ENCODE peak calls at places on chromosomes 16 and 17, in four cellular contexts. F is heart right ventricle, J is GM13977, W is IMR-90. C is an unnamed sample.

GRCh38 chr17:7823581-7824001 is 10.4 kb upstream of the KDM6B start:
- DNase-seq in F (no peak), J (no peak), W (no peak), C (no peak)

GRCh38 chr16:81424761-81425160 is 19.8 kb upstream of the CMIP start:
- DNase-seq in F (no peak), J (peak), W (peak), C (no peak)

GRCh38 chr17:40122944-40123810 is 1.4 kb downstream of the MSL1 start:
- DNase-seq in F (peak), J (peak), W (peak), C (peak)

GRCh38 chr17:64056269-64057005 is 36.0 kb upstream of the ICAM2 start:
- DNase-seq in F (no peak), J (peak), W (no peak), C (peak)

GRCh38 chr17:47821424-47822379 is at the start of gene OSBPL7:
- DNase-seq in F (peak), J (peak), W (peak), C (peak)

GRCh38 chr16:89922884-89923639 is at the start of gene TUBB3:
- DNase-seq in F (peak), J (peak), W (peak), C (peak)

GRCh38 chr17:20191066-20191465 is 181.9 kb downstream of the SPECC1 start:
- DNase-seq in F (no peak), J (no peak), W (peak), C (no peak)

GRCh38 chr17:56171186-56171959 is 18.1 kb downstream of the ANKFN1 start:
- DNase-seq in F (no peak), J (no peak), W (no peak), C (no peak)

GRCh38 chr17:79202476-79202875 is 127.9 kb downstream of the ENGASE start:
- DNase-seq in F (no peak), J (no peak), W (no peak), C (no peak)

GRCh38 chr17:28228109-28228840 is 90.7 kb upstream of the TMEM97 start:
- DNase-seq in F (no peak), J (no peak), W (no peak), C (no peak)

GRCh38 chr16:56355221-56355620 is 70.1 kb downstream of the AMFR start:
- DNase-seq in F (no peak), J (no peak), W (no peak), C (no peak)

GRCh38 chr16:56357291-56357764 is 68.0 kb downstream of the AMFR start:
- DNase-seq in F (no peak), J (no peak), W (peak), C (no peak)

GRCh38 chr16:56355786-56356275 is 69.5 kb downstream of the AMFR start:
- DNase-seq in F (no peak), J (no peak), W (no peak), C (no peak)

GRCh38 chr16:56357765-56358322 is 67.5 kb downstream of the AMFR start:
- DNase-seq in F (no peak), J (peak), W (no peak), C (no peak)

GRCh38 chr16:56356276-56357241 is 68.8 kb downstream of the AMFR start:
- DNase-seq in F (peak), J (peak), W (peak), C (peak)
- TF ChIP-seq CTCF in F (peak), J (peak), W (peak), C (peak)

DNA sequence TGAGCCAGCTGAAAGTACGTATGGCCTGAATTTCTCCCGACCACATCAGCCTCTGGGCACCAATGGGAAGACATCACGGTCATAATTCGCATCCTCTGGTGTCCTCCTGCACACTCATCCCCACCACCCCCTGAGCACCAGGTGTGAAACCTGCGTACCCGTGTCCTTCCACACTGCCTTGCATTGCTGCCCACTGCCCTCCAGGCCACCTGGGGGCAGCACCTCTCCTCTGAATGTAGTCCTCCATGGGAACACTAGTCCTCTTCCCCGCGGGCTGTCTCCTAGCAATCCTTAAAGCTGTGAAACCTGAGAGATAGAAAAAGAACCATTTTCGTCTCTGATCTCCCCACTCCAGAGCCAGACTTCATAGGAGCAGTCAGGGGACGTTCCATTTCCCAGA is 125.5 kb downstream of the ZNF18 start:
- DNase-seq in F (no peak), J (no peak), W (no peak), C (no peak)
- TF ChIP-seq CTCF in F (no peak), J (no peak), W (no peak), C (no peak)

GRCh38 chr16:20868890-20869289 is 31.3 kb downstream of the DCUN1D3 start:
- DNase-seq in F (peak), J (no peak), W (peak), C (no peak)
- TF ChIP-seq CTCF in F (no peak), J (no peak), W (no peak), C (no peak)

DNA sequence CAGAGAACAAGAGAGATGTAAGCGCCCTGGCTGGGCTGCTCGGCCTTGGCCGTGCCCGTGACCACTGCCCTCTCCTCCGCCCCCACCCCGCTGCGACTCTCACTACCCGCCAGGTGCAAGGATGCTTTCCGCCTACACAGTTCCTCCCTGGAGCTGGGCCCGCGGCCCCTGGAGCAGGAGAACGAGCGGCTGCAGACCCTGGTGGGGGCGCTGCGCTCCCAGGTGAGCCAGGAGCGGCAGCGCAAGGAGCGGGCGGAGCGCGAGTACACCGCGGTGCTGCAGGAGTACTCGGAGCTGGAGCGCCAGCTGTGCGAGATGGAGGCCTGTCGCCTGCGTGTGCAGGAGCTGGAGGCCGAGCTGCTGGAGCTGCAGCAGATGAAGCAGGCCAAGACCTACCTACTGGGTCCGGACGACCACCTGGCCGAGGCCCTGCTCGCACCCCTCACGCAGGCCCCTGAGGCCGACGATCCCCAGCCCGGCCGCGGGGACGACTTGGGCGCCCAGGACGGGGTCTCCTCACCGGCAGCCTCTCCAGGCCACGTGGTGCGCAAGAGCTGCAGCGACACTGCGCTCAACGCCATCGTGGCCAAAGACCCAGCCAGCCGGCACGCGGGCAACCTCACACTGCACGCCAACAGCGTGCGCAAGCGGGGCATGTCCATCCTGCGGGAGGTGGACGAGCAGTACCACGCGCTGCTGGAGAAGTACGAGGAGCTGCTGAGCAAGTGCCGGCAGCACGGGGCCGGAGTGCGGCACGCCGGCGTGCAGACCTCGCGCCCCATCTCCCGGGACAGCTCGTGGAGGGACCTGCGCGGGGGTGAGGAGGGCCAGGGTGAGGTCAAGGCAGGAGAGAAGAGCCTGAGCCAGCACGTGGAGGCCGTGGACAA is 9.2 kb upstream of the MRPL58 start:
- DNase-seq in F (no peak), J (peak), W (no peak), C (peak)
- TF ChIP-seq CTCF in F (no peak), J (no peak), W (no peak), C (no peak)

GRCh38 chr16:24037335-24037734 is 201.6 kb downstream of the PRKCB start:
- DNase-seq in F (no peak), J (no peak), W (no peak), C (no peak)

GRCh38 chr16:24036614-24037013 is 200.8 kb downstream of the PRKCB start:
- DNase-seq in F (no peak), J (peak), W (peak), C (peak)

GRCh38 chr16:24036038-24036543 is 200.3 kb downstream of the PRKCB start:
- DNase-seq in F (no peak), J (no peak), W (no peak), C (no peak)

GRCh38 chr16:24035127-24035842 is 199.5 kb downstream of the PRKCB start:
- DNase-seq in F (no peak), J (peak), W (no peak), C (no peak)
- TF ChIP-seq CTCF in F (no peak), J (no peak), W (no peak), C (no peak)

GRCh38 chr16:86318119-86318518 is 192.2 kb upstream of the FOXF1 start:
- DNase-seq in F (no peak), J (no peak), W (no peak), C (no peak)

GRCh38 chr16:86319871-86320270 is 190.5 kb upstream of the FOXF1 start:
- DNase-seq in F (no peak), J (no peak), W (peak), C (no peak)

GRCh38 chr16:86314402-86315025 is 195.8 kb upstream of the FOXF1 start:
- DNase-seq in F (no peak), J (no peak), W (no peak), C (no peak)

GRCh38 chr16:86317617-86318021 is 192.7 kb upstream of the FOXF1 start:
- DNase-seq in F (no peak), J (no peak), W (no peak), C (no peak)

GRCh38 chr16:86316967-86317616 is 193.2 kb upstream of the FOXF1 start:
- DNase-seq in F (no peak), J (no peak), W (no peak), C (no peak)
- TF ChIP-seq CTCF in F (no peak), J (no peak), W (no peak), C (no peak)